ENCODE peak calls at places on chromosomes 5 and 9, in ten cellular contexts. F is endodermal cell; E is lung; J is thoracic aorta; O is heart right ventricle; V is CD4-positive, alpha-beta T cell; L is Caco-2; K is H9; Q is kidney epithelial cell; N is HL-60. T is an unnamed sample.

GRCh38 chr5:173457482-173457881 is 129.3 kb upstream of the STC2 start:
- DNase-seq in F (no peak), L (no peak), V (no peak), O (no peak), K (no peak), E (no peak), Q (no peak), J (no peak), N (no peak), T (no peak)

GRCh38 chr9:120742951-120743416 is 28.7 kb upstream of the MEGF9 start:
- DNase-seq in J (no peak), O (no peak), L (no peak), K (no peak), N (no peak), Q (peak; percentile 10), E (no peak), F (no peak), V (no peak), T (peak; percentile 29)

GRCh38 chr9:93951655-93952118 is 3.5 kb downstream of the BARX1 start:
- DNase-seq in V (no peak), K (peak; percentile 40), L (no peak), J (no peak), O (no peak), F (peak; percentile 76), N (no peak), E (no peak), Q (no peak), T (no peak)

GRCh38 chr5:96338624-96339023 is 94.4 kb downstream of the PCSK1 start:
- DNase-seq in L (no peak), K (no peak), E (no peak), Q (no peak), F (no peak), J (peak; percentile 44), V (no peak), O (no peak), N (no peak), T (no peak)

GRCh38 chr9:31848505-31849285 is 535.7 kb upstream of the ACO1 start:
- DNase-seq in Q (no peak), V (no peak), J (no peak), O (no peak), F (no peak), L (no peak), E (no peak), K (no peak), N (no peak), T (no peak)

GRCh38 chr9:92947268-92948031 is at the start of gene FGD3:
- DNase-seq in J (no peak), Q (no peak), L (peak; percentile 44), V (peak; percentile 44), K (peak; percentile 49), E (no peak), F (peak; percentile 73), N (no peak), O (peak; percentile 48), T (peak; percentile 74)

GRCh38 chr9:101458955-101459631 is 23.5 kb upstream of the ALDOB start:
- DNase-seq in L (peak; percentile 37), E (no peak), V (no peak), N (no peak), O (no peak), K (peak; percentile 83), F (peak; percentile 81), Q (no peak), J (no peak), T (peak; percentile 62)

GRCh38 chr5:143194206-143194605 is 209.3 kb downstream of the NR3C1 start:
- DNase-seq in V (no peak), O (no peak), N (peak; percentile 48), J (no peak), E (no peak), K (no peak), Q (no peak), F (no peak), L (no peak), T (no peak)

GRCh38 chr9:71146511-71146910 is 25.1 kb upstream of the TRPM3 start:
- DNase-seq in K (no peak), V (no peak), N (no peak), O (no peak), J (no peak), Q (no peak), F (no peak), L (no peak), E (no peak), T (no peak)

GRCh38 chr5:73378765-73379164 is 69.8 kb downstream of the FOXD1 start:
- DNase-seq in Q (no peak), V (no peak), K (no peak), J (no peak), N (no peak), E (no peak), L (no peak), O (no peak), F (no peak), T (no peak)
- H3K27me3 ChIP-seq in Q (no peaks in the 10 kb centered on the region), V (peaks cover 75% of the 10 kb centered on the region), K (no peaks in the 10 kb centered on the region), J (peaks cover 12% of the 10 kb centered on the region), N (peaks cover 5% of the 10 kb centered on the region), E (peaks cover 19% of the 10 kb centered on the region), L (no peaks in the 10 kb centered on the region), O (peaks cover 93% of the 10 kb centered on the region), F (no peaks in the 10 kb centered on the region), T (no peaks in the 10 kb centered on the region)

GRCh38 chr5:65646938-65647337 is 22.1 kb downstream of the SHLD3 start:
- DNase-seq in K (no peak), N (no peak), L (no peak), F (no peak), Q (no peak), V (no peak), O (no peak), E (no peak), J (no peak), T (no peak)
- TF ChIP-seq CTCF in K (no peak), N (no peak), L (no peak), F (no peak), Q (no peak), V (no peak), O (no peak), E (no peak), J (no peak), T (no peak)

GRCh38 chr5:3326569-3327232 is 268.9 kb upstream of the IRX1 start:
- DNase-seq in N (no peak), F (no peak), E (no peak), K (no peak), V (no peak), L (no peak), J (no peak), Q (no peak), O (no peak), T (no peak)

GRCh38 chr5:3323144-3323543 is 272.5 kb upstream of the IRX1 start:
- DNase-seq in K (no peak), O (no peak), L (no peak), V (no peak), N (no peak), Q (no peak), E (no peak), J (no peak), F (no peak), T (no peak)

GRCh38 chr5:3324421-3325101 is 271.1 kb upstream of the IRX1 start:
- DNase-seq in N (no peak), Q (no peak), O (no peak), E (no peak), J (no peak), L (no peak), V (no peak), F (peak; percentile 66), K (peak; percentile 38), T (no peak)

GRCh38 chr5:3325206-3325605 is 270.4 kb upstream of the IRX1 start:
- DNase-seq in F (no peak), L (no peak), O (peak; percentile 32), J (no peak), Q (no peak), N (no peak), E (peak; percentile 36), K (no peak), V (no peak), T (no peak)

GRCh38 chr5:3325811-3326568 is 269.6 kb upstream of the IRX1 start:
- DNase-seq in V (no peak), J (no peak), E (no peak), K (no peak), N (no peak), F (peak; percentile 57), O (no peak), Q (no peak), L (no peak), T (no peak)
- H3K27me3 ChIP-seq in V (no peaks in the 10 kb centered on the region), J (no peaks in the 10 kb centered on the region), E (no peaks in the 10 kb centered on the region), K (no peaks in the 10 kb centered on the region), N (no peaks in the 10 kb centered on the region), F (no peaks in the 10 kb centered on the region), O (no peaks in the 10 kb centered on the region), Q (no peaks in the 10 kb centered on the region), L (no peaks in the 10 kb centered on the region), T (peaks cover 74% of the 10 kb centered on the region)

GRCh38 chr5:36570268-36570667 is 36.1 kb upstream of the SLC1A3 start:
- DNase-seq in J (no peak), F (no peak), E (no peak), O (no peak), L (no peak), N (no peak), K (no peak), Q (no peak), V (no peak), T (no peak)
- TF ChIP-seq CTCF in J (no peak), F (no peak), E (no peak), O (no peak), L (no peak), N (no peak), K (no peak), Q (no peak), V (no peak), T (no peak)

GRCh38 chr5:132019337-132019736 is 7.9 kb upstream of the ACSL6 start:
- DNase-seq in K (no peak), V (no peak), L (no peak), N (no peak), E (no peak), F (no peak), O (no peak), J (no peak), Q (no peak), T (no peak)

GRCh38 chr5:132017316-132017715 is 5.9 kb upstream of the ACSL6 start:
- DNase-seq in K (no peak), J (no peak), Q (no peak), O (no peak), F (no peak), E (no peak), N (no peak), L (no peak), V (no peak), T (no peak)

GRCh38 chr5:132017738-132018625 is 6.5 kb upstream of the ACSL6 start:
- DNase-seq in O (no peak), L (no peak), K (no peak), F (no peak), N (no peak), Q (no peak), E (no peak), V (no peak), J (no peak), T (peak; percentile 2)

GRCh38 chr5:132013711-132014110 is 2.3 kb upstream of the ACSL6 start:
- DNase-seq in K (peak; percentile 8), V (no peak), L (peak; percentile 12), Q (no peak), O (no peak), J (no peak), E (no peak), F (no peak), N (no peak), T (no peak)

GRCh38 chr5:132016721-132017250 is 5.3 kb upstream of the ACSL6 start:
- DNase-seq in E (no peak), L (no peak), K (no peak), J (no peak), F (no peak), O (no peak), Q (no peak), V (no peak), N (no peak), T (peak; percentile 2)
- H3K27me3 ChIP-seq in E (no peaks in the 10 kb centered on the region), L (peaks cover 2% of the 10 kb centered on the region), K (peaks cover 3% of the 10 kb centered on the region), J (no peaks in the 10 kb centered on the region), F (peaks cover 22% of the 10 kb centered on the region), O (peaks cover 32% of the 10 kb centered on the region), Q (peaks cover 23% of the 10 kb centered on the region), V (peaks cover 3% of the 10 kb centered on the region), N (no peaks in the 10 kb centered on the region), T (no peaks in the 10 kb centered on the region)